ENCODE peak calls at places on chromosomes 7 and 10, in six cellular contexts. X is SK-N-SH, Q is GM23338, U is HCT116, N is K562, O is GM12878. E is an unnamed sample. For H3K4me1, the result is how much of the 10 kb centered on the place peaks cover.

GRCh38 chr10:84401838-84402611 is 73.6 kb downstream of the CCSER2 start:
- DNase-seq in X (no peak), Q (peak), U (no peak), N (no peak), O (no peak), E (no peak)

GRCh38 chr7:106485031-106485551 is 175.9 kb downstream of the CCDC71L start:
- DNase-seq in X (no peak), Q (no peak), U (no peak), N (no peak), O (no peak), E (no peak)

GRCh38 chr7:124633740-124634139 is 131.9 kb downstream of the GPR37 start:
- DNase-seq in X (no peak), Q (no peak), U (no peak), N (no peak), O (no peak), E (no peak)

GRCh38 chr7:75931676-75932075 is 16.7 kb downstream of the POR start:
- DNase-seq in X (no peak), Q (no peak), U (no peak), N (no peak), O (no peak), E (no peak)

GRCh38 chr7:47622946-47623640 is 41.2 kb upstream of the TNS3 start:
- DNase-seq in X (no peak), Q (no peak), U (no peak), N (no peak), O (no peak), E (no peak)

GRCh38 chr10:131971591-131971990 is 10.1 kb downstream of the BNIP3 start:
- DNase-seq in X (no peak), Q (no peak), U (no peak), N (no peak), O (no peak), E (no peak)

GRCh38 chr10:112991888-112992491 is 41.9 kb downstream of the TCF7L2 start:
- DNase-seq in X (no peak), Q (no peak), U (no peak), N (no peak), O (no peak), E (no peak)

GRCh38 chr7:107816053-107816566 is 13.1 kb upstream of the SLC26A3 start:
- DNase-seq in X (no peak), Q (no peak), U (no peak), N (no peak), O (no peak), E (no peak)

GRCh38 chr7:116766881-116767280 is 94.9 kb downstream of the MET start:
- DNase-seq in X (no peak), Q (no peak), U (no peak), N (no peak), O (no peak), E (no peak)

GRCh38 chr10:22437620-22438588 is 92.6 kb downstream of the SPAG6 start:
- DNase-seq in X (peak), Q (peak), U (no peak), N (no peak), O (no peak), E (no peak)

GRCh38 chr7:157708896-157709295 is 372.1 kb downstream of the DNAJB6 start:
- DNase-seq in X (no peak), Q (no peak), U (no peak), N (no peak), O (no peak), E (no peak)

GRCh38 chr10:110643670-110644597 is at the start of gene RBM20:
- DNase-seq in X (peak), Q (peak), U (no peak), N (peak), O (no peak), E (no peak)

GRCh38 chr10:91681361-91682276 is 48.7 kb upstream of the PPP1R3C start:
- DNase-seq in X (peak), Q (no peak), U (no peak), N (peak), O (no peak), E (no peak)

GRCh38 chr10:79386637-79387465 is 39.6 kb downstream of the PPIF start:
- DNase-seq in X (peak), Q (no peak), U (no peak), N (no peak), O (no peak), E (no peak)

GRCh38 chr7:89259085-89259484 is 463.5 kb upstream of the TEX47 start:
- DNase-seq in X (no peak), Q (no peak), U (no peak), N (no peak), O (no peak), E (no peak)

GRCh38 chr7:112036071-112036470 is 170.1 kb downstream of the DOCK4 start:
- DNase-seq in X (no peak), Q (no peak), U (no peak), N (no peak), O (no peak), E (no peak)

GRCh38 chr10:132387723-132388210 is 9.2 kb upstream of the PWWP2B start:
- DNase-seq in X (peak), Q (peak), U (no peak), N (peak), O (no peak), E (no peak)

GRCh38 chr10:49191349-49191748 is 3.2 kb upstream of the TMEM273 start:
- DNase-seq in X (no peak), Q (no peak), U (no peak), N (no peak), O (no peak), E (no peak)

GRCh38 chr10:7317799-7318446 is 92.9 kb downstream of the SFMBT2 start:
- DNase-seq in X (no peak), Q (no peak), U (no peak), N (no peak), O (no peak), E (no peak)

GRCh38 chr7:74289660-74290589 is 718 bp downstream of the CLIP2 start:
- DNase-seq in X (peak), Q (peak), U (no peak), N (peak), O (no peak), E (no peak)

GRCh38 chr7:46131916-46132795 is 211.1 kb upstream of the IGFBP3 start:
- DNase-seq in X (no peak), Q (peak), U (no peak), N (no peak), O (no peak), E (no peak)

GRCh38 chr10:58511765-58512469 is 755 bp upstream of the BICC1 start:
- DNase-seq in X (peak), Q (peak), U (no peak), N (no peak), O (no peak), E (no peak)

GRCh38 chr7:30436046-30436445 is 42.5 kb downstream of the NOD1 start:
- DNase-seq in X (no peak), Q (no peak), U (no peak), N (no peak), O (no peak), E (no peak)

GRCh38 chr10:110993024-110993693 is 73.8 kb downstream of the SHOC2 start:
- DNase-seq in X (no peak), Q (no peak), U (no peak), N (no peak), O (peak), E (no peak)

GRCh38 chr7:48337012-48337621 is 165.9 kb downstream of the ABCA13 start:
- DNase-seq in X (peak), Q (peak), U (no peak), N (no peak), O (no peak), E (peak)

GRCh38 chr7:39536926-39537325 is 29.3 kb upstream of the YAE1 start:
- DNase-seq in X (no peak), Q (no peak), U (no peak), N (no peak), O (no peak), E (no peak)

GRCh38 chr10:132675031-132675740 is 110.8 kb downstream of the NKX6-2 start:
- DNase-seq in X (no peak), Q (no peak), U (no peak), N (no peak), O (no peak), E (no peak)

GRCh38 chr10:99661370-99661749 is 2.1 kb downstream of the ENTPD7 start:
- DNase-seq in X (no peak), Q (no peak), U (no peak), N (no peak), O (no peak), E (peak)

GRCh38 chr10:76644481-76644880 is 993.1 kb downstream of the KCNMA1 start:
- DNase-seq in X (no peak), Q (no peak), U (no peak), N (no peak), O (no peak), E (no peak)

DNA sequence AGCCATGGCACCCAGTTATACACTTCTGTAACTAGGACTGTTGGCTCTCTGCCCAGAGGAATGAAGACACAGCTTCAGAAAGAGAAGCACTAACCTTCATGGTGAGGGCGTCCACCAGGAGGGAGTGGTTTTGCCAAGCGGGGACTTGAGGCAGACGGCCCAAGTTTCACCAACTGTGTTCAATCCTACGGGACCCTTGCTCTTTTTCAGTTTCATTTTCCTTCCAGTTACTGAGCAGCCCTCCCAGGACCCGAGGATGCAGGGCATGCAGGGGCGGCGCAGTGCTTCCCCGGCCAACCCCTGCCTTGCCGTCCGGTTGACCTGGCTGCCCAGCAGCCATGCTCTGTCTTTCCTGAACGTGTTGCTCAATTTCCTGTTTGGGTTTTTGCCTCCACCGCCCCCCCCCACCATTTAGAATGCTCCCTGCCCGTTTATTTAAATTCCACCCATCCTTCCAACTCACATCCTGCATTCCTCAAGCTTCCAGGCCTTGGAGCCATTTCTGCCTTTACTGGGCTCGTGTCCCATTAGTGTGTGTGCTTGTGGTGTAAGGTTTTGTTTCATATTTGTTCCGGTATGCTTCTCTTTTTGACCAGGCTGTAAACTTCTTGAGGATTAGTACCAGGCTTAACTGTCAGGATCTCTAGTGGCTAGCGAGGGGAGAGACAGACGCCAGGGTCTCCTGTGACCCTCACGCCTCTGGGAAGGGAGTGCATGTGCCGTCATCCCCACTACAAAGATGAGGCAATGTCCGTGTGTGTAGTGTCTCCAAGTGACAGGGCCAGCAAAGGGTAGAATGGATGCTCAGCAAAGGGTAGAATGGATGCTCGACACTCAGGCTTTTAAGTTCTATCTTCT is 31.6 kb downstream of the IL15RA start:
- DNase-seq in X (no peak), Q (peak), U (no peak), N (no peak), O (no peak), E (no peak)
- TF ChIP-seq POLR2AphosphoS5 in X (no peak), Q (no peak), U (no peak), N (no peak), O (no peak), E (no peak)

DNA sequence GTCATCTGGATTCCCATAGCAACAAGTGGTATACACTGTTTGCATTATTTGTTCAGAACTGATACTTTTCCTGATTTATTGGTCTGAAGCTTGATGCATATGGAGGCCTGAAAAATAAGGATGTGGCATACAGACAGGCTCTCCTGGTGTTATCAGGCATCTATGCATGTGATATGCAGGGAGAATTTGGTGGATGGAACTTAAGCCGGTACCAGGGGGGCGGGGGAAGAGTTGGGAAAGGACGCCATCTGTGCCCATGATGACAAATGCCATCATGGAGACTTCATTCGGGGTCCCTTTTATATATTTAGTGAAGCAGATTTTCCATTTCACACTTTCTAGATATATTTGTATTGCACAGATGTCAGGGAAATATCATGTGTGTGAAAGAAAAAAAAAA is 5.4 kb downstream of the HECW1 start:
- DNase-seq in X (no peak), Q (no peak), U (no peak), N (no peak), O (no peak), E (no peak)
- H3K4me1 ChIP-seq in X (under half), Q (under half), U (under half), N (under half), O (under half), E (under half)

DNA sequence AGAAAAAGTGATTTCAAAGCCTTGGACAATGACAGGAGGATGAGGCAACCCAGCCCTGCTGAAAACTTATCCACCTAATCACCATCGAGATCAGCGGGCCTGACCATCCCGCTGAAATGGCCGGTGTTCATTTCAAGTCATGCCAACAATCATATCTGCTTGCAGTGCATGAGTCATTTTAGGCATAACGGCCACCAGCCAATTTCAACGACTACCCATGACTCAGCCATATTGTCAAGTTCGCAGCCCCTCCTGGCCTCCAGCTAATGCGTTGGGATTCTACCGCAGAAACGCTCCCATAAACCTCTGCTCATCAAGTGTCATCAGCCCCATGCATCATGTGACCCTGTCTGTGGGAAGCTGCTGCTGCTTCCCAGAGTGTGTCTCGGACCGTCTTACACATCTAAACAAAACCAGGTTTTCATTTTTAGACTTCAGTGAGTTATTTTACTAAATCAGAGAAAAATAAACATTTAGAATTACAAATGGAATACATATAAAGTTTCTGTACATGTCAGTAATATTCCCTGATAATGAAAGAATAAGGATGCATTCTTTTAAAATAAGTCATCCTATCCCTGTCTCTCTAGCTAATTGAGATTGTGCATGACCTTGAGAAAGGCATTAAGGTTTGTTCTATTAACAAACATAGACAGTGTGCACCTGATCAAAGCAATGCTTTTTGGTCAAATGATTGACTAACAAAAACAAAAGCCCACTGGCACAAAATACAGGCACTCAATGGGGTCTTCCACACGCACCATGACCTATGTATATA is 188.9 kb downstream of the ADAM12 start:
- DNase-seq in X (no peak), Q (no peak), U (peak), N (peak), O (no peak), E (no peak)
- TF ChIP-seq REST in X (peak), Q (no peak), U (no peak), N (no peak), O (no peak), E (no peak)

DNA sequence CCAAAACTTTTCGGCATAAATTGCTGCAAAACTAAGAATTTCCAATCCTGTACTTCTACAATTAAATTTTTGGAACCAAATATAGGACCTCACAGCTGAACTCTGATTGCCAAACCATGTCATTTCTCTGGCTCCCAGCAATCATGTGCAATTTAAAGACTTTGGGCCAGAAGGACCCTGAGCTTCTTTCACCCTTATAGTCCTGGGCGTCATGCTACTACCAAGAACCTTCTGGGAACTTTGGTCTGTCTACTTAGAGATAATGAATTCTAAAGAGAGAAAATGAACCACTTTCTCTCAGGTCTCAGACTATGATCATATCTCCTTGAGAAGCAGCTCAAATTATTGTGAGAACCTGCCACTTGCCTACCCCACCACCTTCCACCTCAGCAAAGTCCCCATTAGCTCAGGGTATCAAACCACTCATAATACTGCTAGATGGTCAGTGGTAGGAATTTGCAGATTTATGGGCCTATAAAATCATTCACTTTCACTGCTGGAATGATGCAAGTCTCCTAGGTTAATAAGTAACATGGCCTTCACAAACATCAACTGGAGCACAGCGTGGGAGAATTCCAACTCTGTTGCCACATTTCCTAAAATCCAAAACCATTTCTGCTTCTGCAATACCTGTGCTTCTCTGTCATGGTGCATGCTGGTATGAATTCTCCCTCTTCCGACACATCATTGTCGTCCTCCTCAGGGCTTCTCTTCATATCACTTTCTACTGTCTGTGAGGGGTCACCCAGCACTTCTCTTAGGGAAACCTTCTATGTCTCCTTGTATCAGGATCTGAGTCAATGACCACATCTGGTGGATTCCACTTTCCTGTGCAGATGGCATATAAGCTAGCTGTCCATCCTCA is 6.6 kb upstream of the WDR91 start:
- DNase-seq in X (no peak), Q (no peak), U (no peak), N (no peak), O (no peak), E (no peak)
- TF ChIP-seq POLR2AphosphoS5 in X (no peak), Q (no peak), U (no peak), N (no peak), O (no peak), E (no peak)

GRCh38 chr7:158808126-158808525 is 21.2 kb downstream of the ESYT2 start:
- DNase-seq in X (no peak), Q (no peak), U (no peak), N (no peak), O (no peak), E (no peak)

GRCh38 chr7:158810846-158811245 is 18.5 kb downstream of the ESYT2 start:
- DNase-seq in X (no peak), Q (no peak), U (no peak), N (no peak), O (no peak), E (no peak)

GRCh38 chr7:158811461-158811860 is 17.8 kb downstream of the ESYT2 start:
- DNase-seq in X (no peak), Q (no peak), U (no peak), N (peak), O (no peak), E (no peak)

GRCh38 chr7:158811894-158812293 is 17.4 kb downstream of the ESYT2 start:
- DNase-seq in X (no peak), Q (no peak), U (no peak), N (peak), O (no peak), E (no peak)

DNA sequence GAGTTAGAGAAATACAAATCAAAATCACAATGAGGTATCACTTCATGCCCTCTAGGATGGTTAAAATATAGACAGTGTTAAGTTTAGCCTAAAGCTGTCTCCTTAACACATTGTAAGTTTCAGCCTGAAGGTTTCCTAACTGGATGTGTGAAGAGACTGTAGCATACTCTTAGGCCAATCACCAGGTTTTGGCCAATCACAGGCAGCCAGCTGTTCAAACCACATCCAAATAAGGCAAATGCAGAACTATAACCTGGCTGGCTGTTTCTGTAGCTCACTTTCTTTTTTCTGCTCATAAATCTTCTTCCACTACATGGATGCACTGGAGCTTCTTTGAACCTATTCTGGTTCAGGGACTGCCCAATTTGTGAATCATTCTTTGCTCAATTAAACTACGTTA is 19.7 kb downstream of the ESYT2 start:
- DNase-seq in X (no peak), Q (no peak), U (no peak), N (no peak), O (no peak), E (no peak)
- H3K4me1 ChIP-seq in X (under half), Q (under half), U (under half), N (under half), O (under half), E (under half)

DNA sequence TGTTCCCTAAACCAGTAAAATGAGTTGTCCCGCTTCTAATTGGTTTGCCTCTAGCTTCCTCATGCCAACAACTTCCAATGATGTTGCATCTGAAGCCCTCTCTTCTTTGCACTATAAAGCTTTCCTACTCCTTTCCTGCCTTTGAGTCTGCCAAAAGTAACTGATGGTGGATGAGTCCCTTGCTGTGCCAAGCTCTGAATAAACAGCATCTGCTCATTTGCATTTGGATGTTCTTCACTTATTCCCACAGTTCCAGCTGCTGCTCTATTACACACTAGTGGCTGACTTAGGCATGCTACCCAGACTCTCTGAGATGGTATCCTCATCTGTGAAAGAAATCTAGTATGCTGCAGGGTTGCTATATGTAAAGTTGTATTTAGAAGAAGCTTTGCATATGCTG is 24.9 kb downstream of the SFR1 start:
- DNase-seq in X (no peak), Q (peak), U (no peak), N (no peak), O (no peak), E (no peak)
- TF ChIP-seq REST in X (no peak), Q (no peak), U (no peak), N (no peak), O (no peak), E (no peak)

GRCh38 chr10:72263613-72264241 is 10.0 kb upstream of the DDIT4 start:
- DNase-seq in X (no peak), Q (peak), U (no peak), N (no peak), O (no peak), E (no peak)
- TF ChIP-seq POLR2AphosphoS5 in X (no peak), Q (no peak), U (peak), N (no peak), O (no peak), E (no peak)

E was measured in Panc1.